ENCODE peak calls at places on chromosome 1, in five cellular contexts. One of them, this sample, is unnamed.

GRCh38 chr1:16349847-16350406 is 2.4 kb downstream of the FBXO42 start:
- DNase-seq in T-helper 9 cell: no peak
- DNase-seq in NCI-H748 treated with DMSO at 0.1 percent for 48 hours: no peak
- DNase-seq in mesothelial cell of epicardium: no peak
- DNase-seq in EH: peak; percentile 41
- DNase-seq in this sample: no peak

GRCh38 chr1:71089536-71090270 is 8.9 kb upstream of the ZRANB2 start:
- DNase-seq in T-helper 9 cell: no peak
- DNase-seq in EH: peak; percentile 85
- DNase-seq in NCI-H748 treated with DMSO at 0.1 percent for 48 hours: no peak
- DNase-seq in mesothelial cell of epicardium: no peak
- DNase-seq in this sample: no peak

GRCh38 chr1:35886606-35887431 is 3.8 kb downstream of the AGO1 start:
- DNase-seq in EH: no peak
- DNase-seq in mesothelial cell of epicardium: no peak
- DNase-seq in T-helper 9 cell: no peak
- DNase-seq in NCI-H748 treated with DMSO at 0.1 percent for 48 hours: no peak
- DNase-seq in this sample: no peak

GRCh38 chr1:27606708-27607238 is 2.8 kb upstream of the AHDC1 start:
- DNase-seq in NCI-H748 treated with DMSO at 0.1 percent for 48 hours: no peak
- DNase-seq in T-helper 9 cell: no peak
- DNase-seq in EH: peak; percentile 67
- DNase-seq in mesothelial cell of epicardium: no peak
- DNase-seq in this sample: no peak

GRCh38 chr1:225670356-225670755 is 17.4 kb upstream of the ENAH start:
- DNase-seq in NCI-H748 treated with DMSO at 0.1 percent for 48 hours: no peak
- DNase-seq in mesothelial cell of epicardium: no peak
- DNase-seq in EH: no peak
- DNase-seq in T-helper 9 cell: no peak
- DNase-seq in this sample: no peak

GRCh38 chr1:18147672-18148071 is 40.1 kb downstream of the IGSF21 start:
- DNase-seq in T-helper 9 cell: no peak
- DNase-seq in NCI-H748 treated with DMSO at 0.1 percent for 48 hours: no peak
- DNase-seq in EH: no peak
- DNase-seq in mesothelial cell of epicardium: no peak
- DNase-seq in this sample: no peak

GRCh38 chr1:171389176-171389575 is 75.2 kb downstream of the FMO4 start:
- DNase-seq in EH: peak; percentile 82
- DNase-seq in T-helper 9 cell: no peak
- DNase-seq in mesothelial cell of epicardium: no peak
- DNase-seq in NCI-H748 treated with DMSO at 0.1 percent for 48 hours: no peak
- DNase-seq in this sample: no peak

GRCh38 chr1:170660874-170661645 is 2.9 kb upstream of the PRRX1 start:
- DNase-seq in NCI-H748 treated with DMSO at 0.1 percent for 48 hours: no peak
- DNase-seq in EH: peak; percentile 21
- DNase-seq in T-helper 9 cell: no peak
- DNase-seq in mesothelial cell of epicardium: peak; percentile 43
- DNase-seq in this sample: no peak

GRCh38 chr1:42046772-42047552 is 106.2 kb upstream of the GUCA2B start:
- DNase-seq in mesothelial cell of epicardium: no peak
- DNase-seq in T-helper 9 cell: no peak
- DNase-seq in NCI-H748 treated with DMSO at 0.1 percent for 48 hours: no peak
- DNase-seq in EH: no peak
- DNase-seq in this sample: no peak

GRCh38 chr1:153404768-153405167 is 11.6 kb upstream of the S100A7A start:
- DNase-seq in EH: peak; percentile 2
- DNase-seq in mesothelial cell of epicardium: no peak
- DNase-seq in T-helper 9 cell: peak; percentile 50
- DNase-seq in NCI-H748 treated with DMSO at 0.1 percent for 48 hours: no peak
- DNase-seq in this sample: peak; percentile 21